ENCODE peak calls at places on chromosome 18, in ten cellular contexts. B is stomach, Z is ovary, M is adrenal gland, O is body of pancreas, X is sigmoid colon, U is erythroblast, T is IMR-90, K is tibial nerve, D is thyroid gland. H is an unnamed sample.

GRCh38 chr18:78739843-78740677 is 239.6 kb upstream of the SALL3 start:
- DNase-seq in B (peak; percentile 16), Z (peak; percentile 7), M (no peak), O (no peak), X (no peak), U (no peak), T (no peak), K (no peak), D (no peak), H (no peak)

GRCh38 chr18:64099244-64099643 is 49.6 kb downstream of the LINC00305 start:
- DNase-seq in B (no peak), Z (no peak), M (no peak), O (no peak), X (no peak), U (no peak), T (no peak), K (no peak), D (no peak), H (no peak)

GRCh38 chr18:74420491-74420890 is 36.6 kb downstream of the DIPK1C start:
- DNase-seq in B (no peak), Z (no peak), M (no peak), O (no peak), X (peak; percentile 76), U (no peak), T (no peak), K (no peak), D (peak; percentile 72), H (no peak)

GRCh38 chr18:79570266-79571201 is 109.1 kb upstream of the CTDP1 start:
- DNase-seq in B (no peak), Z (peak; percentile 8), M (peak; percentile 7), O (peak; percentile 3), X (peak; percentile 48), U (no peak), T (peak; percentile 87), K (peak; percentile 10), D (no peak), H (no peak)

GRCh38 chr18:57210101-57210661 is 63.3 kb downstream of the BOD1L2 start:
- DNase-seq in B (peak; percentile 44), Z (no peak), M (peak; percentile 21), O (peak; percentile 49), X (no peak), U (no peak), T (peak; percentile 70), K (peak; percentile 17), D (no peak), H (peak; percentile 22)

GRCh38 chr18:55152801-55153200 is 193.5 kb upstream of the CCDC68 start:
- DNase-seq in B (no peak), Z (no peak), M (no peak), O (no peak), X (no peak), U (no peak), T (peak; percentile 73), K (no peak), D (no peak), H (no peak)

GRCh38 chr18:67509711-67510110 is 6.8 kb downstream of the DSEL start:
- DNase-seq in B (no peak), Z (no peak), M (no peak), O (no peak), X (no peak), U (no peak), T (peak; percentile 85), K (no peak), D (no peak), H (no peak)

GRCh38 chr18:62346327-62347090 is 21.4 kb downstream of the TNFRSF11A start:
- DNase-seq in B (no peak), Z (no peak), M (no peak), O (no peak), X (no peak), U (no peak), T (no peak), K (no peak), D (no peak), H (no peak)

GRCh38 chr18:55136258-55136657 is 177.0 kb upstream of the CCDC68 start:
- DNase-seq in B (no peak), Z (no peak), M (no peak), O (no peak), X (no peak), U (no peak), T (no peak), K (no peak), D (no peak), H (no peak)

GRCh38 chr18:31612124-31612523 is 20.4 kb downstream of the TTR start:
- DNase-seq in B (no peak), Z (no peak), M (no peak), O (no peak), X (no peak), U (no peak), T (no peak), K (no peak), D (no peak), H (no peak)

GRCh38 chr18:12659904-12660605 is 2.1 kb upstream of the SPIRE1 start:
- DNase-seq in B (peak; percentile 35), Z (peak; percentile 70), M (peak; percentile 44), O (peak; percentile 58), X (no peak), U (peak; percentile 79), T (peak; percentile 70), K (no peak), D (peak; percentile 52), H (peak; percentile 40)

GRCh38 chr18:12657048-12657848 is 659 bp downstream of the SPIRE1 start:
- DNase-seq in B (peak; percentile 34), Z (peak; percentile 47), M (peak; percentile 60), O (peak; percentile 44), X (peak; percentile 71), U (peak; percentile 68), T (peak; percentile 48), K (no peak), D (peak; percentile 27), H (peak; percentile 28)

GRCh38 chr18:12656671-12657047 is 1.2 kb downstream of the SPIRE1 start:
- DNase-seq in B (no peak), Z (no peak), M (no peak), O (no peak), X (no peak), U (no peak), T (peak; percentile 50), K (no peak), D (no peak), H (no peak)

GRCh38 chr18:12654971-12655370 is 2.9 kb downstream of the SPIRE1 start:
- DNase-seq in B (no peak), Z (no peak), M (no peak), O (no peak), X (no peak), U (no peak), T (no peak), K (no peak), D (no peak), H (no peak)

GRCh38 chr18:12657849-12658829 is at the start of gene SPIRE1:
- DNase-seq in B (peak; percentile 76), Z (peak; percentile 50), M (peak; percentile 81), O (peak; percentile 81), X (peak; percentile 86), U (peak; percentile 77), T (peak; percentile 52), K (peak; percentile 59), D (peak; percentile 65), H (peak; percentile 67)
- TF ChIP-seq POLR2A in B (no peak), Z (peak; percentile 36), M (peak; percentile 82), O (peak; percentile 57), X (no peak), U (no peak), T (no peak), K (peak; percentile 81), D (peak; percentile 82), H (peak; percentile 79)

DNA sequence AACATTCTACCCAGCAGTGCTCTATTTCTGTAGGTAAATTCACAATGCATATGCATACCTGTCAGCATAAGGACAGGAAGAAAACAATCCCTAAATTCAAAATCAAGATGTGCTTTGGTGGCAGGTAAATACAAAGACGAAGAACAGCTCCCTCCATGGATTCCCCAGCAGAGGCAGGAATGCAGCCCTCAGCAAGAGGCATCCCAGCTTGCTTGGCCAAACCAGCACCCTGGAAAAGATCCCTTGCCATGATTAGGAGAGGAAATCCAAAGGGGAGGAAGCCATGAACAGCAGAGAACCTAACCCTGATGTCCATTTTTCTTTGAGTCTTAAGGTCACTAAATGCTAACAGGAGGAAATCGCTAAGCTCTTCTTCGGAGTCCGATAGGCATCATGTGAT is 91.2 kb downstream of the KCTD1 start:
- DNase-seq in B (no peak), Z (no peak), M (no peak), O (no peak), X (no peak), U (no peak), T (no peak), K (no peak), D (no peak), H (no peak)
- TF ChIP-seq POLR2A in B (no peak), Z (no peak), M (no peak), O (no peak), X (no peak), U (no peak), T (no peak), K (no peak), D (no peak), H (no peak)

GRCh38 chr18:23701544-23702064 is 12.4 kb downstream of the LAMA3 start:
- DNase-seq in B (no peak), Z (no peak), M (no peak), O (no peak), X (no peak), U (no peak), T (no peak), K (no peak), D (no peak), H (no peak)
- TF ChIP-seq POLR2A in B (no peak), Z (no peak), M (no peak), O (no peak), X (no peak), U (no peak), T (no peak), K (no peak), D (no peak), H (no peak)

GRCh38 chr18:4264347-4264791 is 190.7 kb downstream of the DLGAP1 start:
- DNase-seq in B (peak; percentile 29), Z (peak; percentile 46), M (no peak), O (no peak), X (no peak), U (no peak), T (no peak), K (no peak), D (no peak), H (no peak)

GRCh38 chr18:4254840-4255239 is 200.3 kb downstream of the DLGAP1 start:
- DNase-seq in B (no peak), Z (no peak), M (no peak), O (no peak), X (no peak), U (no peak), T (no peak), K (no peak), D (no peak), H (no peak)

GRCh38 chr18:4256786-4257417 is 198.2 kb downstream of the DLGAP1 start:
- DNase-seq in B (no peak), Z (no peak), M (no peak), O (no peak), X (no peak), U (no peak), T (no peak), K (no peak), D (no peak), H (no peak)

DNA sequence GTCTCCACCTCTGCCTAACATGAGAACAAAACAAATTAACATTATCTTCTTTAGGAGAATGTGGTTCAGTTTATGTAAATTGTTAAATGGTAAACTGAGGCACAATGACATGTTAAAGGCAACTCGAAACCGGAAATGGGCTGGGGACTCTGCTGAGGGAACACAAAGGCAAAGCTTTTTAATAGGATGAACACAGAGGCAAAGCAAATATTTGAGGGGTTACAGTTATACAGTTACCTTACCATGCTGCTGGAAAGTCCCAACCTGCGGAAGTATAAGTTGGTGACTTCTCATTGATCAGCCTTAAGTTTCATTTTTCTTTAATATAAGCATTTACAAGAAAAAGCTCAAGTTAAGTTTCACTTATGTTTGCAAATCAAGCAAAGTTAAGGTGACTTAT is 195.0 kb downstream of the DLGAP1 start:
- DNase-seq in B (no peak), Z (no peak), M (no peak), O (no peak), X (no peak), U (no peak), T (no peak), K (no peak), D (no peak), H (no peak)
- TF ChIP-seq POLR2A in B (no peak), Z (no peak), M (no peak), O (no peak), X (no peak), U (no peak), T (no peak), K (no peak), D (no peak), H (no peak)

H was measured in prostate gland.